ENCODE peak calls at places on chromosomes 4 and X, in nine cellular contexts. P, R, J, D, U, Y, M, A and W are unnamed samples.

GRCh38 chr4:143359794-143360193 is 23.1 kb downstream of the GAB1 start:
- DNase-seq in J (no peak), A (no peak), P (no peak), Y (peak; percentile 13), U (no peak), D (no peak), M (no peak), R (no peak), W (no peak)

GRCh38 chrX:136258951-136259350 is 7.8 kb upstream of the MAP7D3 start:
- DNase-seq in M (no peak), D (no peak), R (no peak), P (no peak), A (no peak), Y (no peak), J (no peak), U (no peak), W (no peak)

GRCh38 chrX:53085661-53086229 is 3.6 kb downstream of the TSPYL2 start:
- DNase-seq in D (no peak), P (no peak), U (no peak), A (no peak), M (no peak), Y (no peak), J (no peak), R (no peak), W (no peak)

GRCh38 chr4:175671491-175671934 is 140.6 kb downstream of the GPM6A start:
- DNase-seq in R (no peak), D (peak; percentile 7), Y (no peak), M (no peak), A (no peak), U (no peak), P (no peak), J (no peak), W (no peak)

GRCh38 chr4:42151568-42152506 is 618 bp downstream of the BEND4 start:
- DNase-seq in P (peak; percentile 77), D (no peak), R (no peak), A (no peak), M (no peak), Y (no peak), J (peak; percentile 64), U (peak; percentile 31), W (no peak)

GRCh38 chr4:67539830-67540229 is 5.5 kb downstream of the CENPC start:
- DNase-seq in M (no peak), A (no peak), Y (no peak), U (no peak), J (no peak), P (no peak), R (no peak), D (no peak), W (no peak)

GRCh38 chr4:185549095-185549494 is 13.8 kb upstream of the PDLIM3 start:
- DNase-seq in P (no peak), R (no peak), Y (no peak), D (no peak), U (no peak), M (no peak), A (no peak), J (no peak), W (no peak)

GRCh38 chr4:150782311-150782710 is 200.4 kb downstream of the MAB21L2 start:
- DNase-seq in J (no peak), U (no peak), P (no peak), A (no peak), D (peak; percentile 53), R (no peak), Y (peak; percentile 57), M (peak; percentile 15), W (no peak)

GRCh38 chr4:143617994-143618679 is 82.3 kb downstream of the FREM3 start:
- DNase-seq in M (no peak), P (no peak), Y (no peak), R (no peak), J (no peak), D (peak; percentile 79), U (no peak), A (no peak), W (no peak)